ENCODE peak calls at places on chromosome 10, in nine cellular contexts. Z, L, W, X, J, S, U, C and E are unnamed samples.

GRCh38 chr10:30639946-30640786 is 10.6 kb upstream of the LYZL2 start:
- DNase-seq in L (peak; percentile 77), C (no peak), S (no peak), U (no peak), J (no peak), Z (no peak), X (no peak), W (no peak), E (no peak)

GRCh38 chr10:58782876-58783859 is 270.5 kb downstream of the BICC1 start:
- DNase-seq in C (no peak), W (no peak), L (peak; percentile 25), X (no peak), J (no peak), Z (no peak), S (no peak), U (peak; percentile 37), E (no peak)

GRCh38 chr10:576130-576465 is 113.4 kb downstream of the DIP2C start:
- DNase-seq in L (peak; percentile 48), W (no peak), J (no peak), X (no peak), S (no peak), Z (no peak), U (no peak), C (no peak), E (no peak)

GRCh38 chr10:6518791-6519430 is 61.2 kb downstream of the PRKCQ start:
- DNase-seq in X (no peak), U (no peak), S (no peak), W (no peak), J (no peak), C (no peak), L (no peak), Z (no peak), E (no peak)

GRCh38 chr10:86868353-86868752 is 89.1 kb downstream of the MMRN2 start:
- DNase-seq in U (peak; percentile 46), L (peak; percentile 47), X (no peak), Z (peak; percentile 32), C (no peak), W (peak; percentile 46), J (no peak), S (no peak), E (no peak)

GRCh38 chr10:44702531-44702930 is 208.6 kb upstream of the TMEM72 start:
- DNase-seq in L (no peak), U (no peak), S (no peak), X (no peak), Z (no peak), W (no peak), J (no peak), C (no peak), E (no peak)

GRCh38 chr10:110058215-110058614 is 50.4 kb downstream of the ADD3 start:
- DNase-seq in X (no peak), C (no peak), L (no peak), W (no peak), Z (no peak), S (no peak), J (no peak), U (no peak), E (no peak)

GRCh38 chr10:47087667-47088066 is 176.4 kb downstream of the PTPN20 start:
- DNase-seq in L (no peak), U (no peak), S (no peak), C (no peak), W (no peak), X (no peak), Z (no peak), J (no peak), E (no peak)

GRCh38 chr10:128056303-128057050 is 69.7 kb downstream of the MKI67 start:
- DNase-seq in W (no peak), C (no peak), X (no peak), U (no peak), Z (peak; percentile 12), J (no peak), S (no peak), L (no peak), E (no peak)

GRCh38 chr10:96168546-96168945 is 38.4 kb downstream of the ZNF518A start:
- DNase-seq in J (no peak), W (no peak), U (no peak), C (no peak), Z (no peak), X (no peak), S (no peak), L (no peak), E (no peak)
- H3K9me3 ChIP-seq in J (peaks cover 31% of the 10 kb centered on the region), W (no peaks in the 10 kb centered on the region), U (peaks cover 5% of the 10 kb centered on the region), C (peaks cover 16% of the 10 kb centered on the region), Z (no peaks in the 10 kb centered on the region), X (peaks cover 26% of the 10 kb centered on the region), S (peaks cover 14% of the 10 kb centered on the region), L (peaks cover 4% of the 10 kb centered on the region), E (peaks cover 15% of the 10 kb centered on the region)

GRCh38 chr10:103454026-103454425 is 1.9 kb upstream of the CALHM2 start:
- DNase-seq in S (no peak), J (no peak), W (no peak), X (no peak), C (no peak), Z (no peak), U (no peak), L (no peak), E (no peak)

GRCh38 chr10:103451091-103451801 is 924 bp downstream of the CALHM2 start:
- DNase-seq in C (peak; percentile 52), L (no peak), Z (peak; percentile 79), U (peak; percentile 74), J (peak; percentile 57), X (peak; percentile 22), W (peak; percentile 75), S (peak; percentile 60), E (peak; percentile 78)

GRCh38 chr10:103450201-103450695 is 1.9 kb downstream of the CALHM2 start:
- DNase-seq in Z (no peak), S (no peak), J (no peak), C (no peak), L (no peak), W (no peak), X (no peak), U (no peak), E (no peak)

GRCh38 chr10:103452714-103453230 is 602 bp upstream of the CALHM2 start:
- DNase-seq in U (no peak), J (no peak), C (no peak), Z (no peak), S (no peak), X (no peak), W (no peak), L (no peak), E (no peak)

GRCh38 chr10:103451871-103452713 is at the start of gene CALHM2:
- DNase-seq in L (peak; percentile 41), W (peak; percentile 77), X (peak; percentile 50), C (peak; percentile 67), U (peak; percentile 76), Z (peak; percentile 57), J (peak; percentile 51), S (peak; percentile 74), E (peak; percentile 76)
- TF ChIP-seq POLR2A in L (no peak), W (peak; percentile 48), X (peak; percentile 23), C (no peak), U (no peak), Z (no peak), J (no peak), S (no peak), E (no peak)

DNA sequence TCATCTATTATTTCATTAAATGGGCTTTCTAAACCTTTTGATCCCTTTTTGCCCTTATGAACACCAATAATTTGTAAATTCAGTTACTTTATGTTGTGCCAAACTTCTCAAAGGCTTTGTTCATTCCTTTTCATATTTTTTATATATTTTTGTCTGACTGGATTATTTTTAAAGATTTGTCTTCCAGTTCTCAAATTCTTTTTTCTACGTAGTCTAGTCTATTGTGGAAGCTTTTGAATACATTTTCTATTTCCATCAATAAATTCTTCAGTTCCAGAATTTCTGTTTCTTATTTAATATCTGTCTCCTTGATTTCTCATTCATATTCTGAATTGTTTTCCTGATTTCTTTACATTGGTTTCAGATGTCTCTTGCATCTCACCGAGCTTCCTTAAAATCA is 108.2 kb downstream of the CTNNA3 start:
- DNase-seq in X (no peak), L (no peak), W (no peak), U (no peak), J (no peak), S (no peak), Z (no peak), C (no peak), E (no peak)
- H3K36me3 ChIP-seq in X (no peaks in the 10 kb centered on the region), L (no peaks in the 10 kb centered on the region), W (no peaks in the 10 kb centered on the region), U (no peaks in the 10 kb centered on the region), J (peaks cover 4% of the 10 kb centered on the region), S (no peaks in the 10 kb centered on the region), Z (no peaks in the 10 kb centered on the region), C (no peaks in the 10 kb centered on the region), E (no peaks in the 10 kb centered on the region)

DNA sequence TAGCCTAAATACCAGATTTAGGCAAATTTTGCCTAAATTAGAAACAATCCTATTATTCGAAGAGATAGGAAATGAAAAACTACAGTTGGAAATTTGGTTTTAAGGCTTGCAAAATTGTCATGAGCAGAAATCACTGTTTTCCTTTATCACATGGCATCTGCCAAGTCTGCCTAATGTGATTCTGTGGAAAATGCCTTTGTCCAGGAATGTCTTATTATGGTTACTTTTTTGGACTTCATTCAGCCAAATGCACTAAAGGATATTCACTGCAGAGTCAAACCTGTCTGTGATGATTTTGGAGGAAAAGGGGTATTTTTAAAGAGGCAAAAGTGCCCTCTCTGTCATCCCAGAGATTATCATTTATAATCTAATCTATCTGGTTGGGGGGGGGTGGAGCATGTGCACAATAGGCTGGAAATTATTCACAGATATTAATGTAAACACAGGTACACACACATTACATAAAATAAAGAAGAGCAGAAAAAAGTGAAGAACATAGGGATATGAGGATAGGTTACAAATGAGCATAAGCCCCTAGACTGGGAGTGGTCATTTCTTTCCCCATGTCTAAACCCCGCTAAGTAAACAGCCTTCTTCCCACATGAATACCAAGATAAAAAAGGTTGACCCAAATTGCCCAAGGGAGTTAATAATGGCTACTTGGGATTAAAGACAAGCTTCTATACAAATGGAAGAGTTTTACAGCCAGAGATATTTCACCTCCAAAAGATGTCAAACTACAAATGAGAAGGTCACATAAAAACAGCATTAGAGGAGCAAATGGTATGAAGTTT is 527.3 kb upstream of the CELF2 start:
- DNase-seq in L (peak; percentile 30), U (no peak), X (no peak), C (no peak), W (no peak), S (no peak), Z (no peak), J (no peak), E (no peak)
- H3K9me3 ChIP-seq in L (no peaks in the 10 kb centered on the region), U (no peaks in the 10 kb centered on the region), X (no peaks in the 10 kb centered on the region), C (no peaks in the 10 kb centered on the region), W (no peaks in the 10 kb centered on the region), S (no peaks in the 10 kb centered on the region), Z (no peaks in the 10 kb centered on the region), J (no peaks in the 10 kb centered on the region), E (no peaks in the 10 kb centered on the region)

DNA sequence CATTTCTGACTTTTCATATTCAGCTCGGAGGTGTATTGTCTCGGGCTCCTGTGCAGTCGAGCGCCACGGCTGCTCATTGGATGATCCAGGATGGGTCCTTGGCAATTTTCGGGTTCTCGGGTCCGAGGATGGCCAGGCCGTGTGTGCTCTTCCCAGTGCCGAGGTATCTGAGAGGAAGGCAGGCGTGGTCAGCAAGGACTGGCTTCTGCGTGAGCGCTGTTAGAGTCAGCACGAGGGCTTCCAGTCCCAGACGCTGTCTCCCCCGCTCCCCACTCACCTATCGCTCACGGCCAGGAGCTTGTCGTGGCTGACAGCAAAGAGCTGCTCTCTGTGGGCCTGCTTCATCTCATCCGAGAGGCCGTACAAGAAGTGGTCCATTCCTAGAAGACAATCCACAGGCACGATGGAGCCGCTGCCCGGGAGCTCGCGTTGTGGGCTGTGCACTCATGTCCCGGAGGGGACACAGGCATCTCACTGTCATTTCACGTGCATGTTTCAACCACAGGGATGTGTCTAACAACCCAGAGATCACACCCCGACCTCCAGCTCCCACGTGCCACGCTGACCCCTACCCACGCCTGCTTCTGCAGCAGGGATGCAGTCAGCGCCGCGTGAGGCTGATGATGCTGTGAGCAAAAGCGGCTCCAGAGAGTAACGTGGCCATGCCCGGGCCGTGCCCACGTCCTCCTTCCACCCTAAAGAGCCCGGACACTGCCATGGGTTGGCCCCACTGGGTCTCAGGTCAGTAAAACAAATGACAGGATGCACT is 34.4 kb downstream of the PITRM1 start:
- DNase-seq in S (no peak), W (no peak), J (no peak), Z (no peak), U (no peak), X (no peak), C (no peak), L (no peak), E (no peak)
- TF ChIP-seq POLR2A in S (no peak), W (no peak), J (no peak), Z (no peak), U (no peak), X (no peak), C (no peak), L (no peak), E (no peak)